ENCODE peak calls at places on chromosomes 7 and 10, in six cellular contexts. X is heart left ventricle, R is spleen, D is prostate gland, L is ovary, J is body of pancreas. F is an unnamed sample. For H3K4me1, the result is how much of the 10 kb centered on the place peaks cover.

GRCh38 chr7:116173051-116174028 is 37.0 kb upstream of the TES start:
- DNase-seq in R (no peak), J (no peak), L (no peak), D (peak), X (no peak), F (no peak)

GRCh38 chr10:119502214-119502613 is 40.3 kb downstream of the RGS10 start:
- DNase-seq in R (peak), L (no peak), J (no peak), D (no peak), X (no peak), F (no peak)

GRCh38 chr7:83427929-83428328 is 221.0 kb downstream of the SEMA3E start:
- DNase-seq in D (no peak), R (no peak), J (no peak), X (no peak), L (no peak), F (no peak)

GRCh38 chr10:97434557-97434956 is 8.6 kb downstream of the PGAM1 start:
- DNase-seq in D (no peak), L (no peak), J (no peak), R (no peak), X (no peak), F (no peak)

GRCh38 chr7:43647314-43647691 is 64.4 kb downstream of the STK17A start:
- DNase-seq in J (no peak), R (no peak), L (no peak), D (no peak), X (peak), F (no peak)

GRCh38 chr7:24587853-24588252 is 14.6 kb downstream of the PALS2 start:
- DNase-seq in R (no peak), X (no peak), D (no peak), L (no peak), J (no peak), F (no peak)

GRCh38 chr7:70486977-70487376 is 645.0 kb upstream of the GALNT17 start:
- DNase-seq in L (no peak), J (no peak), X (no peak), R (no peak), D (no peak), F (no peak)

GRCh38 chr10:50381637-50382036 is 130.3 kb upstream of the ASAH2 start:
- DNase-seq in R (no peak), X (no peak), D (no peak), J (no peak), L (no peak), F (no peak)

GRCh38 chr7:55086413-55087201 is 67.8 kb downstream of the EGFR start:
- DNase-seq in J (peak), X (no peak), L (no peak), R (no peak), D (no peak), F (no peak)

GRCh38 chr7:146000882-146001281 is 115.7 kb upstream of the CNTNAP2 start:
- DNase-seq in L (no peak), X (no peak), R (no peak), D (no peak), J (no peak), F (no peak)

GRCh38 chr10:62011558-62011957 is 110.1 kb downstream of the ARID5B start:
- DNase-seq in J (peak), R (no peak), L (no peak), D (peak), X (no peak), F (no peak)

GRCh38 chr7:117659453-117660086 is 179.7 kb downstream of the CFTR start:
- DNase-seq in R (no peak), J (no peak), X (no peak), L (no peak), D (no peak), F (no peak)

GRCh38 chr7:22061781-22062180 is 116.1 kb upstream of the CDCA7L start:
- DNase-seq in D (no peak), X (no peak), J (no peak), L (no peak), R (no peak), F (no peak)

GRCh38 chr10:35433851-35434426 is 97.6 kb downstream of the CCNY start:
- DNase-seq in L (no peak), J (no peak), R (no peak), X (no peak), D (no peak), F (no peak)

GRCh38 chr10:92240289-92241157 is 50.4 kb downstream of the CPEB3 start:
- DNase-seq in X (peak), J (peak), R (peak), D (peak), L (peak), F (peak)

GRCh38 chr7:1666251-1666778 is 3.8 kb upstream of the ELFN1 start:
- DNase-seq in L (peak), R (peak), D (no peak), X (no peak), J (no peak), F (peak)

DNA sequence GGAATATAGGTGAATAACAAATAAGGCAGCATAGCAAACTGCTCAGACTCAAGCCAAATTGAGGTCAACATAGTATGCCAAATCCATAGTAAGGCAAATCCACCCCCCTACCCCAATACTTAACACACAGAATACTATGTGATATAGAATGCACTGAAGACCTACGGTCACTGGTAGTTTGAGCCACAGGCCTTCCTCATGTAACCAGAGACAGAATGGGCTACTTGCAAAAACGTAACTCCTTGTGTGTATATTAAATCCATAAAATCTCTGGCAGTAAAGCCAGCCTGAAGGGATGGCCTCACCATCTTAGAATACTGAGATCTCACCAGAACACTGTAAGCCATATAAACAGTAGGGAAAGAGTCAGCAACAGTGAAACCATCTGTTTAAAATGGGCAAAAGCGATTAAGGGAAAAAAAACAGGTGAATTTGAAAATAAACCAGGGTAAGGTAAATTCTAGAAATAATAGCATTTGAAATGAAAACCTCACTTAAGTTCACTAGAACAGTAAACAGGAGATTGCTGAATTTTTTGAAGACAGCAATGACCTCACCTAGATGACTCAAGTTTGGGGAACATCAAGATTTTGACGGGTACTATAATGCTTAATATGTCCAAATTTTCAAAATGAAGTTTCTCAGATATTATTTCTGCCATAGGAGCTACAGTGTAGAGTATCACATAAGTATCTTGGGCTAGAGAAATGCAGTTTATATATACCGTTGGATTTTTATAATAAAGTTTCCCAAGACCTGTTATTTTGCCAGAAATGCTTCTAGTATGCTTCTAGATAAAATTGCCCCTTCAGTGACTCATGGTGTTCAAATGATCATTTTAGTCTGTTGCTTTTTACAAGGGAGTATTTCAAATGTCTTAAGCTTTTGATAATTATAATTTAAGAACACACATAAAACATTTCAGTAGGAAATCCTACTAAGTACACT is 13.9 kb downstream of the HNRNPA2B1 start:
- DNase-seq in J (no peak), R (no peak), D (no peak), L (no peak), X (no peak), F (no peak)
- TF ChIP-seq POLR2A in J (no peak), R (no peak), D (no peak), L (no peak), X (no peak), F (no peak)

DNA sequence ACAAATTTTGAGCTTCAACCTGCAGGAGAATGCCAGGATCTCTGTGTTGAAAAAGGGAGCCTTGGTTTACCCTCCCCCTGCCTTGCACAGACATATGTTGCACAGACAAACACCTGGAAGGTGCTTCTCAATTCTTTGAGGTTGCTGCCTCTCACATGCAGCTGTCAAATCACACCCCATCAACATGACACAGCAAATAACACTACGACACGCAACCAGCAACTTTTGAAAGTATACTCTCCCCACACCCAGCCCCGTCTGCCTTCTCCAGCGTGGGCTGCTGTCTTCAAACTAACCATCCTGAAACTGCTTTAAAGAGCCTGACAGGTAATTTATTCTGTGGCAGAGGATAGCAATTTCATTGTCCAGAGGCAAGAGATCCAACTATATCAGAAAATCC is 136.1 kb downstream of the PLXNA4 start:
- DNase-seq in L (no peak), J (no peak), D (no peak), R (no peak), X (no peak), F (no peak)
- H3K4me1 ChIP-seq in L (under half), J (under half), D (under half), R (under half), X (under half), F (under half)

GRCh38 chr10:73625884-73626753 is 15.2 kb downstream of the MYOZ1 start:
- DNase-seq in D (peak), L (peak), R (peak), X (peak), J (peak), F (peak)
- TF ChIP-seq POLR2A in D (peak), L (peak), R (no peak), X (peak), J (peak), F (no peak)

GRCh38 chr7:157876469-157877285 is 539.9 kb downstream of the DNAJB6 start:
- DNase-seq in R (peak), L (no peak), D (no peak), X (no peak), J (no peak), F (no peak)
- H3K4me1 ChIP-seq in R (under half), L (under half), D (under half), X (under half), J (under half), F (under half)

DNA sequence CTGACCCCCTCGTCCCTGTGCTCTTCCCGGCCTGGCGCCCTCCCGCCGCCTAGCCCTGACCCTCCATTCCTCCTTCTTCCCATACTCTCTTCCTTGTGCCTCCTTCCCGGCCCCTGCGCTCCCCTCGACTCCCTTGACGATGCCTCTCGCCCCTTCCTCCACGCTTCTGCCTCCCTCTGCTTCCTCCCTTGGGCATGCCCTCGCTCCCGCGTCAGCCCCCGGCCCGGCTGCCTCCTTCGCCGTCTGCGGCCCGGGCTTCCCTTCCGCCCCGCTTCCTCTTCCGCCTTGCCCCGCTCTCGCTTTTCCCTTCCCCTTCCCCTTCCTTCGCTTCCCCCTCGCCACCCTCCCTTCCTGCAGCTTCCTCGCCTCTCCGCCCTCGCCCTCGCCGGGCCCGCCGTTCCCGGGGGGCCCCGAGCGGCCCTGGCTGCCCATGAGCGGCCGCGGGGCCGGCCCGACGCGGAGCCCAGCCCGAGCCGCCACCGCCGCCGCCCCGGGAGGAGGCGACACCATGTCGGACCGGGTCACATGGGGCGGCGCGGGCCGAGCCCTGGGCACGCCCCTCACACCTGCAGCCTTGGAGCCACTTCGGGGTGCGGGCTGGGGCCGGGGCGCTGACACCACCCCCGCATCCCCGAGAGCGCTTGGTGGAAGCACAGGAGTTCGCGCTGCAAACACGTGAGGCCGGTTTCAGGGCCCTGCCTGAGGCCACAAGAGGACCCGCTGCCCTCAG is at the start of gene FBXW4:
- DNase-seq in J (peak), L (peak), D (peak), R (peak), X (peak), F (peak)
- TF ChIP-seq POLR2A in J (peak), L (no peak), D (peak), R (peak), X (peak), F (peak)

DNA sequence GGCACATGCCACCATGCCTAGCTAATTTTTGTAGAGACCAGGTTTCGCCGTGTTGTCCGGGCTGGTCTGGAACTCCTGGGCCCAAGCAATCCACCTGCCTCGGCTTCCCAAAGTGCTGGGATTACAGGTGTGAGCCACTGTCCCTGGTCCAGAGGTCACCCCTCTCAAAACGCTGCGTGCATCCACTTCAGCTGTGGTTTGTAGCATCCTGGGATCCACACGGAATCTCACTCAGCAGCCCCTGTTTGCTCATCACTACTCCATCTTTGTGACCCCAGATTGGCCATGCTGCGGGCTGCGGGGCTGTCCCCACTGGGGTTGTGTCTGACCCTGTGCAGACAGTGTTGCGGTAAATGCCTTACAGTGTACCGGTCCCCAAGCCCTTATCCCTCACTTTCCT is 3.5 kb downstream of the INPP5A start:
- DNase-seq in J (peak), X (peak), D (no peak), R (peak), L (no peak), F (no peak)
- H3K4me1 ChIP-seq in J (half or more), X (under half), D (under half), R (half or more), L (under half), F (half or more)

DNA sequence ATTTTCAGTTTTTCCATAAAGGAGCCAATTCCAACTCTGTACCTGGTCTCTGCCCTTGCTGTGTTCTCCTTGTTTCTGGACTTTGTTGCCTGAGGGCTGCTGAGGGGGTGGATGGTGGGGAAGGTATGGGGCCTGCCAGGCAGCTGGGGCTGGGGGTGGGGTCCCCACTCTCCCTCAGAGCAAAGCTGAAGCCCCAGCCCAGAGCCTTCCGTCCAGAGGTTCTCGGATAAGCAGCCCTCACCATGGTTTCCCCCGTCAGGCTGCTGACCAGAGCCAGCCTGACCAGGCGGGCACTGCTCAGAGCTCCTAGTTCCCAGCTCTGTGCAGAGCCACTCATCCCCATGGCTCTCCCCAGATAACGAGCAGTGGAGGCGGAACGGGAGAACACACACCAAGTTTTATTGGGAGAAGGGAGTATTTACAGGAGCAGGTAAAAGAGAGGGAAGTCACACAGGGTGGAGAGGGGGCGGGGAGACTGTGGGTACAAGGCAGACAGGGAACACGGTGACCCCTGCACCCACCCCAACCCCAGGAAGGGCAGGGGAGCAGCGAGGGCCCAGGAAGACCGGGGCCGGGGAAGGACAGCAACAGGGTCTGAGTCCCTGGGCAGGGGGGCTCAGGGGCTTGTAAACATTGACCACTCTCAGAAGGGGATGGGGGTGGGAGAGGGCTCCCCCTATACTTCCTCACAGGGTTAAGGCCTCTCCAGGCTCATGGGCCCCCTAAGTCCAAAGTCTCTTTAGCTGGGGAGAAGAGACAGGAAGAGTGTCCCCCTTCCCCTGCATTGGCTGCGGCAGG is 5.8 kb downstream of the GNB2 start:
- DNase-seq in X (no peak), R (peak), J (no peak), L (peak), D (peak), F (no peak)
- TF ChIP-seq POLR2A in X (no peak), R (no peak), J (no peak), L (no peak), D (no peak), F (no peak)